ENCODE peak calls at places on chromosomes 13 and 19, in four cellular contexts. A, Z, E and O are unnamed samples.
A peak's percentile ranks its signal among the peaks of the same experiment; 100 is the strongest.

GRCh38 chr13:87536499-87536898 is 134.7 kb upstream of the SLITRK5 start:
- DNase-seq in A (no peak), Z (no peak), E (no peak), O (no peak)

GRCh38 chr13:42211704-42212103 is 60.2 kb upstream of the AKAP11 start:
- DNase-seq in A (no peak), Z (peak; percentile 2), E (peak; percentile 12), O (no peak)

GRCh38 chr19:47124937-47125668 is 5.5 kb upstream of the SAE1 start:
- DNase-seq in A (peak; percentile 12), Z (no peak), E (peak; percentile 84), O (peak; percentile 49)

GRCh38 chr19:3358392-3358918 is 7.9 kb upstream of the NFIC start:
- DNase-seq in A (no peak), Z (no peak), E (no peak), O (no peak)

GRCh38 chr13:44404261-44405139 is 30.9 kb downstream of the SERP2 start:
- DNase-seq in A (no peak), Z (no peak), E (no peak), O (no peak)

GRCh38 chr19:35040826-35041547 is 534 bp upstream of the HPN start:
- DNase-seq in A (peak; percentile 48), Z (no peak), E (peak; percentile 53), O (no peak)

GRCh38 chr13:26529441-26529840 is 28.0 kb upstream of the WASF3 start:
- DNase-seq in A (peak; percentile 64), Z (peak; percentile 30), E (peak; percentile 74), O (peak; percentile 20)

GRCh38 chr19:4134351-4134750 is 10.4 kb upstream of the MAP2K2 start:
- DNase-seq in A (no peak), Z (no peak), E (no peak), O (no peak)

DNA sequence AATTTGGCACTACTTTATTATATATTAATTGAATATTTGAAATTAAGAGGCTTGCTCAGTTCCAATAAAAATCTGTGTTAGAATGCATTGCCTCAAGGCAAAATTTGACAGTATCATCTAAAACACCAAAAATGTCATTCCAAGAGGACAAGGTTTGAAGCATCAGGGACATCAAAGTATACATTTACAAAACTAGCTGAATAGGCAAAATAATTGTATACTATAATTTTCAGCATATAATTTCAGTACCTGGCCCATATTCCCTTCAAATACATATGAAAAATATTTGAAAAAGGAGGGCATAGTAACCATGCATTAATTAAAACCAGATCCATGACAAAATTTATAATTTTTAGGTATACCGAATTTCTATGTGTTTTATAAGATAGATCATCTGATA is 963.8 kb downstream of the PCDH9 start:
- DNase-seq in A (no peak), Z (no peak), E (no peak), O (no peak)
- TF ChIP-seq CTCF in A (no peak), Z (no peak), E (no peak), O (no peak)

DNA sequence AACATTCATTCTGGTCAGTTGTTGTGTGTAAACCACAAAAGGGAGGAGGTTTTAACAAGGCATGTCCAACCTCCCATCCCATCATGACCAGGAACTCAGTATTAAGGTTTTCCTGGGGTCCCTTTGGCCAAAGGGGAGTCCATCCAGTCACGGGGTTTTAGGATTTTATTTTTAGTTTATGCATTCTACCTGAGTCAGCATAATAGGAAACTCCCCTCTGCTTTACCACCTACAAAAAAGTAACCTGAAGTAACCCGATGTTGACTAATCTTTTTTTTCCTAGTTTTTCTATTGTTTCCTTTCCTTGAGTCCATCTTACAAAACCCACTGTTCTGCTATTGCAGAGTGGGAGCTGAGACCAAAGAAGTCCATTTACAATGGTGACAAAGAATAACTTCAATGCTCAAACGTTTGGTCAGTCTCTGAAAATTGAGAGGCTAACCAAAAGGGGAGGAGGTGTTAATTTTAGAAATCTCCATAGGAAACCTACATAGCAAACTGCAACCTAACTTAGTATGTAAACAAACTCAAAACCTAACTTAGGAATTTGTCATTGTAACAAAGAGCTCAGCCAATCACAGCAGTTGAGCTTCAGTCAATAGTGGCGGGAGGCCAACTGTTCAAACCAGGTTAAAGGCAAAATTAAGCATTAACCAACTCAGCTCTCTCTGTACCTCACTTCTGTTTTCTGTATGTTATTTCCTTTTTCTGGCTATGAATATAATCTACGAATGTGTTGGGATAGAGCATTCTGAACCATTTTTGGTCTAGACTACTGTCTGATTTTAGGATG is 1954.1 kb downstream of the PCDH9 start:
- DNase-seq in A (no peak), Z (no peak), E (no peak), O (no peak)
- TF ChIP-seq CTCF in A (no peak), Z (no peak), E (no peak), O (no peak)

GRCh38 chr19:18843960-18844359 is 12.2 kb downstream of the UPF1 start:
- DNase-seq in A (no peak), Z (no peak), E (no peak), O (no peak)

GRCh38 chr19:18842166-18842565 is 10.4 kb downstream of the UPF1 start:
- DNase-seq in A (no peak), Z (no peak), E (no peak), O (no peak)

GRCh38 chr19:18840288-18841260 is 8.8 kb downstream of the UPF1 start:
- DNase-seq in A (no peak), Z (no peak), E (no peak), O (no peak)

GRCh38 chr19:18841400-18841799 is 9.6 kb downstream of the UPF1 start:
- DNase-seq in A (no peak), Z (no peak), E (no peak), O (no peak)

GRCh38 chr19:18839465-18840287 is 7.9 kb downstream of the UPF1 start:
- DNase-seq in A (no peak), Z (no peak), E (peak; percentile 37), O (no peak)
- TF ChIP-seq CTCF in A (no peak), Z (no peak), E (no peak), O (no peak)

DNA sequence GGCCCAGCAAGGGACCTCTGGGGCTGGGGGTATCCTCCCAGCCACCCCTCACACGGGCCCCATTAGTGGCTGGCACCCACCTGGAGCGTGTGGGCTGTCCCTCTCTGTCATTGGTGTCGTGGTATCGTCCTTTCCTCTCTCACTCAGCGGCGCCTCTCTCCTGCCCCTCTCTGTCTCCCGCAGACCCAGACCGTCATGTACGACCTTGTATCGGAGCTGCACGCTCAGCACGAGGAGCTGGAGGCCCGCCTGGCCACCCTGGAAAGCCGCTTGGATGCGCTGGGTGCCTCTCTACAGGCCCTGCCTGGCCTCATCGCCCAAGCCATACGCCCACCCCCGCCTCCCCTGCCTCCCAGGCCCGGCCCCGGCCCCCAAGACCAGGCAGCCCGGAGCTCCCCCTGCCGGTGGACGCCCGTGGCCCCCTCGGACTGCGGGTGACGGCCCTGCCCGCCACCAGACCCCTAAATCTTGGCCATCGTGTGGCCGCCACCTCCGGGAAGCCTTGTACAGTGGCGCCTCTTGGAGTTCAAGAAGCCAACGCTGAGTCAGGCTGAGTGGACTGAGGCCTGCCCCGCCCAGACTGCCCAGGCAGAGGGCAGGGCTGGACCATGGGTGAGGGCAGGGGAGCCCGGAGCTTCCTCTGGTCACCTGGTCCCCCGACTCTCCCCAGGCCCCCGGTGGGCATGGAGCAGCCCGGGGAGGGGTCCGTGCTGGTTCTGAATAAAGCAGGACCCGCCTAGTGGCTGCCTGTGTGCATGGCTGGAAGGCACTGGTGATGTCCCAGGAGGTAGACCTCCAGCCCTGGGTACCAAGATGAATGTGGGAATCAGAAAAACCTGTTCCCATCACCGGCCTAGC is 9.8 kb upstream of the ARRDC2 start:
- DNase-seq in A (no peak), Z (no peak), E (peak; percentile 44), O (no peak)
- TF ChIP-seq CTCF in A (peak; percentile 36), Z (no peak), E (peak; percentile 6), O (peak; percentile 59)

DNA sequence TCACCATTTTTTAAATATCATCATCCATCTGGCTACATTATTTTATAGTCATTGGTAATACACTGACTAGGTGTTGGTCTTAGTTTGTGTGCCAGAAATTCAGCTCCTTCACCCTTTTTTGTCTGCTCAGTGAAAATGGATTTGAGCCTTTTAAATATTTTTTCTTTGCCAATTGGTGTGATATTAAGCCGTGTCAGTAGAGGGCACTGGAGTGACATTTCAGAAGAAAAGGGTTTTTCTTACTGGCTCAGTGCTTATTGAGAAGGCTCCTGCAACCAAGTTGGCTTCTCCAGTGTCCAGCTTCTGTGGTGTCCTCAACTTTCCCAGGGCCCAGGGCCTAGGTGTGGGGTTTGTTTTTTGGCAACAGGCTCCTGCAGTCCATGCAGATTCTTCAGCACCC is 546.6 kb downstream of the DACH1 start:
- DNase-seq in A (no peak), Z (peak; percentile 5), E (peak; percentile 49), O (peak; percentile 16)
- TF ChIP-seq CTCF in A (peak; percentile 49), Z (peak; percentile 65), E (peak; percentile 57), O (peak; percentile 58)

GRCh38 chr13:24080134-24080533 is 80.4 kb upstream of the SPATA13 start:
- DNase-seq in A (no peak), Z (no peak), E (no peak), O (no peak)
- TF ChIP-seq CTCF in A (no peak), Z (no peak), E (no peak), O (no peak)

DNA sequence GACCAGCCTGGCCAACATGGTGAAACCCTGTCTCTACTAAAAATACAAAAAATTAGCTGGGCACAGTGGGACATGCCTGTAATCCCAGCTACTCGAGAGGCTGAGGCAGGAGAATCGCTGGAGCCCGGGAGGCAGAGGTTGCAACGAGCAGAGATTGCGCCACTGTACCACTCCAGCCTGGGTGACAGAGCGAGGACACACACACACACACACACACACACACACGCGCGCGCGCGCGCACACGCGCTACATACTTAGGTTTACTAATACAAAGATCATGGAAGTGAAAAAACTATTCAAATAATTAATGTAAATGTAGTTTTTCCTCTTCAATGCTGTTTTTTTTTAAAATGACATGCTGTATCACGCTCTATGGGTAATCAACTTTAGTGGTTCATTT is 58.5 kb upstream of the ZDHHC20 start:
- DNase-seq in A (no peak), Z (no peak), E (no peak), O (no peak)
- TF ChIP-seq CTCF in A (no peak), Z (no peak), E (no peak), O (no peak)

DNA sequence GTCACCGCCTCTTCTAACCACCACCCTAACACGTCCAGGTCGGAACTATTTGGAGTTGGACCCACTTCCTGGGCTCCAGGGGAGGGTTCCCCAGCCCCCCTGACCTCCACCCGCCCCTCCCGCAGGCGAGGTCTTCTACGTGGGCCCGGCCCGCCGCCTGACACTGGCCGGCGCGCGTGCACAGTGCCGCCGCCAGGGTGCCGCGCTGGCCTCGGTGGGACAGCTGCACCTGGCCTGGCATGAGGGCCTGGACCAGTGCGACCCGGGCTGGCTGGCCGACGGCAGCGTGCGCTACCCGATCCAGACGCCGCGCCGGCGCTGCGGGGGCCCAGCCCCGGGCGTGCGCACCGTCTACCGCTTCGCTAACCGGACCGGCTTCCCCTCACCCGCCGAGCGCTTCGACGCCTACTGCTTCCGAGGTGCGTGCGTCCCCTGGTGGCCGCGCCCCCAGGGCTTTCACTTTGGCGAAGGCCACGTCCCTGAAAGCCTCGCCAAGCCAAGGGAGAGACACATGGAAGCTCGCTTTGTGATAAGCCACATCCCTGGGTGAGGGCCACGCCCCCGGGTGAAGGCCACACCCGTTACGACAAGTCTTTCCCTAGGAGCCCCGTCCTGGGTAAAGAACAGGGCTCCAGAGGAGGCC is 13.2 kb downstream of the NCAN start:
- DNase-seq in A (peak; percentile 62), Z (no peak), E (peak; percentile 59), O (peak; percentile 93)
- TF ChIP-seq CTCF in A (peak; percentile 76), Z (peak; percentile 75), E (peak; percentile 60), O (peak; percentile 78)

GRCh38 chr13:21137696-21138095 is 38.7 kb downstream of the SKA3 start:
- DNase-seq in A (no peak), Z (no peak), E (peak; percentile 37), O (no peak)
- TF ChIP-seq CTCF in A (no peak), Z (no peak), E (no peak), O (no peak)

GRCh38 chr13:96299235-96299634 is 209.3 kb downstream of the HS6ST3 start:
- DNase-seq in A (no peak), Z (no peak), E (no peak), O (no peak)
- TF ChIP-seq CTCF in A (no peak), Z (no peak), E (no peak), O (no peak)